ENCODE peak calls at places on chromosomes 16 and 17, in nine cellular contexts. U is kidney tubule cell; Y is stimulated activated CD4-positive, alpha-beta T cell treated with anti-CD3 and anti-CD28 coated beads, Interleukin-12 subunit alpha, Interleukin-12 subunit beta, amount 100 ng/mL, for 24 hours; J is foreskin fibroblast; P is neuronal stem cell; B is left colon; A is EL; R is D341Med; I is choroid plexus epithelial cell. F is an unnamed sample.

GRCh38 chr17:17712268-17712924 is 31.1 kb downstream of the RAI1 start:
- DNase-seq in A (peak), R (no peak), P (no peak), J (peak), B (no peak), I (peak), Y (no peak), U (peak), F (peak)

GRCh38 chr17:4369557-4370230 is 3.2 kb upstream of the UBE2G1 start:
- DNase-seq in P (no peak), B (no peak), I (no peak), U (no peak), R (no peak), Y (no peak), A (no peak), J (no peak), F (no peak)

GRCh38 chr16:27245276-27246231 is 23.0 kb downstream of the NSMCE1 start:
- DNase-seq in R (no peak), A (peak), Y (no peak), B (peak), I (peak), U (peak), P (no peak), J (peak), F (peak)

GRCh38 chr16:4042581-4042980 is 73.7 kb downstream of the ADCY9 start:
- DNase-seq in J (no peak), I (no peak), Y (no peak), A (no peak), R (no peak), P (no peak), B (no peak), U (no peak), F (no peak)

GRCh38 chr16:53220585-53220984 is 165.8 kb downstream of the CHD9 start:
- DNase-seq in I (peak), J (peak), Y (no peak), P (no peak), A (peak), B (no peak), U (peak), R (peak), F (peak)

GRCh38 chr16:8763899-8764298 is 33.5 kb downstream of the TMEM186 start:
- DNase-seq in B (no peak), Y (no peak), R (no peak), I (no peak), U (no peak), J (no peak), A (no peak), P (no peak), F (no peak)

GRCh38 chr17:45902892-45903346 is 8.6 kb downstream of the MAPT start:
- DNase-seq in A (no peak), B (peak), I (no peak), Y (no peak), P (no peak), R (no peak), J (no peak), U (peak), F (no peak)

GRCh38 chr17:32015245-32016013 is 8.2 kb downstream of the LRRC37B start:
- DNase-seq in J (peak), Y (no peak), R (no peak), A (no peak), U (peak), P (no peak), I (peak), B (no peak), F (no peak)

GRCh38 chr17:10623786-10624338 is 33.2 kb downstream of the MYH3 start:
- DNase-seq in P (no peak), I (no peak), U (no peak), A (no peak), J (no peak), B (no peak), Y (no peak), R (no peak), F (no peak)

GRCh38 chr17:28372203-28372944 is 880 bp downstream of the SARM1 start:
- DNase-seq in J (peak), B (no peak), R (peak), P (no peak), U (no peak), Y (no peak), A (peak), I (peak), F (peak)

GRCh38 chr17:63001689-63002394 is 35.8 kb downstream of the TANC2 start:
- DNase-seq in R (no peak), P (no peak), B (no peak), I (no peak), U (peak), Y (no peak), A (peak), J (no peak), F (no peak)

GRCh38 chr16:17377360-17378324 is 93.1 kb downstream of the XYLT1 start:
- DNase-seq in A (no peak), I (no peak), U (no peak), B (no peak), J (no peak), R (no peak), P (peak), Y (no peak), F (no peak)

GRCh38 chr16:30356401-30357084 is 1.4 kb upstream of the CD2BP2 start:
- DNase-seq in P (no peak), A (no peak), I (no peak), U (peak), R (no peak), Y (no peak), B (peak), J (no peak), F (no peak)

GRCh38 chr17:38565853-38566665 is 39.7 kb downstream of the SRCIN1 start:
- DNase-seq in A (no peak), R (no peak), U (no peak), Y (no peak), B (no peak), I (no peak), P (no peak), J (no peak), F (no peak)

GRCh38 chr17:81164464-81165245 is 652 bp upstream of the PVALEF start:
- DNase-seq in P (no peak), I (no peak), A (no peak), R (peak), U (no peak), Y (no peak), B (no peak), J (no peak), F (no peak)

GRCh38 chr16:86016201-86016965 is 117.4 kb downstream of the IRF8 start:
- DNase-seq in B (no peak), R (peak), U (peak), P (peak), I (peak), J (peak), Y (no peak), A (peak), F (peak)

GRCh38 chr16:30764086-30764485 is 2.0 kb downstream of the RNF40 start:
- DNase-seq in U (no peak), R (no peak), Y (no peak), B (no peak), J (no peak), A (no peak), P (no peak), I (no peak), F (no peak)

GRCh38 chr17:42463976-42464400 is 5.3 kb downstream of the ATP6V0A1 start:
- DNase-seq in Y (no peak), P (no peak), B (no peak), J (no peak), U (peak), A (no peak), R (no peak), I (no peak), F (no peak)

GRCh38 chr16:67528222-67528869 is at the start of gene RIPOR1:
- DNase-seq in A (peak), Y (no peak), R (peak), U (peak), B (peak), J (no peak), P (peak), I (no peak), F (no peak)

GRCh38 chr17:79721993-79722671 is 8.6 kb upstream of the ENPP7 start:
- DNase-seq in R (peak), I (peak), P (no peak), Y (no peak), A (no peak), U (no peak), B (no peak), J (no peak), F (no peak)

GRCh38 chr17:76213491-76213890 is 26.8 kb downstream of the RNF157 start:
- DNase-seq in P (no peak), B (no peak), R (no peak), J (no peak), A (no peak), Y (no peak), U (no peak), I (no peak), F (no peak)

F was measured in amniotic epithelial cell.